ENCODE peak calls at places on chromosomes 5 and 9, in eight cellular contexts. N, J, C, F, P, Q, H and V are unnamed samples.

GRCh38 chr5:54390539-54391031 is 64.9 kb upstream of the HSPB3 start:
- DNase-seq in J (no peak), Q (no peak), P (no peak), C (no peak), F (no peak), N (no peak), H (no peak), V (peak; percentile 8)

GRCh38 chr9:127983847-127984289 is 3.1 kb upstream of the EEIG1 start:
- DNase-seq in J (no peak), P (no peak), F (no peak), H (no peak), C (no peak), Q (no peak), N (no peak), V (peak; percentile 87)

GRCh38 chr5:148687427-148687826 is 33.1 kb upstream of the HTR4 start:
- DNase-seq in J (no peak), N (peak; percentile 57), P (no peak), H (no peak), F (peak; percentile 42), C (no peak), Q (no peak), V (peak; percentile 4)

GRCh38 chr9:70566743-70567142 is 152.3 kb upstream of the KLF9 start:
- DNase-seq in P (no peak), H (no peak), J (no peak), Q (no peak), F (no peak), C (no peak), N (no peak), V (no peak)

GRCh38 chr5:174501461-174502069 is 222.8 kb upstream of the MSX2 start:
- DNase-seq in J (no peak), H (no peak), P (no peak), F (no peak), N (no peak), C (no peak), Q (no peak), V (no peak)

GRCh38 chr9:127904888-127905728 is 5.7 kb upstream of the ST6GALNAC6 start:
- DNase-seq in J (peak; percentile 80), N (no peak), C (no peak), P (no peak), H (peak; percentile 48), Q (no peak), F (no peak), V (peak; percentile 49)

GRCh38 chr9:16725066-16725465 is 145.4 kb downstream of the BNC2 start:
- DNase-seq in F (no peak), C (no peak), Q (no peak), J (no peak), N (no peak), H (no peak), P (no peak), V (no peak)

GRCh38 chr9:134190232-134191121 is 26.1 kb upstream of the RNU6ATAC start:
- DNase-seq in P (peak; percentile 9), J (no peak), F (no peak), Q (no peak), N (no peak), H (no peak), C (peak; percentile 65), V (no peak)

GRCh38 chr5:52725781-52726180 is 61.9 kb upstream of the ITGA1 start:
- DNase-seq in F (no peak), J (peak; percentile 29), Q (peak; percentile 36), H (no peak), C (no peak), N (no peak), P (no peak), V (no peak)

GRCh38 chr5:35183243-35183955 is 46.9 kb downstream of the PRLR start:
- DNase-seq in H (no peak), C (no peak), F (peak; percentile 79), Q (no peak), N (peak; percentile 65), P (peak; percentile 54), J (peak; percentile 56), V (no peak)

GRCh38 chr9:37295796-37296195 is 126.7 kb upstream of the GRHPR start:
- DNase-seq in F (no peak), N (no peak), C (no peak), Q (no peak), J (no peak), P (no peak), H (no peak), V (no peak)

GRCh38 chr9:112380771-112381181 is 868 bp downstream of the HSDL2 start:
- DNase-seq in H (no peak), C (no peak), N (peak; percentile 42), F (peak; percentile 47), P (no peak), Q (no peak), J (no peak), V (no peak)

GRCh38 chr9:26219961-26220360 is 541.7 kb upstream of the TUSC1 start:
- DNase-seq in H (no peak), N (no peak), P (no peak), C (no peak), J (no peak), Q (no peak), F (no peak), V (no peak)

GRCh38 chr9:23322392-23322791 is 503.6 kb downstream of the ELAVL2 start:
- DNase-seq in F (peak; percentile 8), C (no peak), N (no peak), P (no peak), H (no peak), Q (no peak), J (no peak), V (no peak)

GRCh38 chr5:89668821-89669220 is 740.7 kb downstream of the CETN3 start:
- DNase-seq in N (no peak), C (no peak), F (no peak), Q (no peak), J (no peak), P (no peak), H (no peak), V (no peak)

GRCh38 chr5:111063709-111064322 is 7.7 kb upstream of the TSLP start:
- DNase-seq in P (no peak), C (no peak), H (no peak), N (peak; percentile 31), J (no peak), Q (no peak), F (peak; percentile 49), V (no peak)

GRCh38 chr5:100004969-100005368 is 530.2 kb upstream of the FAM174A start:
- DNase-seq in F (no peak), P (no peak), Q (no peak), C (no peak), N (no peak), H (no peak), J (no peak), V (no peak)

GRCh38 chr9:109035684-109036423 is 22.6 kb upstream of the CTNNAL1 start:
- DNase-seq in H (no peak), J (no peak), F (peak; percentile 88), N (peak; percentile 90), C (no peak), Q (no peak), P (peak; percentile 39), V (no peak)

GRCh38 chr9:96232539-96233241 is 69.3 kb downstream of the HSD17B3 start:
- DNase-seq in C (no peak), J (peak; percentile 35), P (peak; percentile 78), N (peak; percentile 41), H (no peak), Q (peak; percentile 61), F (peak; percentile 69), V (no peak)

GRCh38 chr9:18438951-18439350 is 35.0 kb upstream of the ADAMTSL1 start:
- DNase-seq in N (no peak), Q (no peak), P (no peak), J (no peak), F (no peak), H (no peak), C (no peak), V (no peak)
- H3K4me3 ChIP-seq in N (no peak overlapping the region), Q (peak overlapping the region; percentile 50), P (peak overlapping the region; percentile 58), J (peak overlapping the region; percentile 24), F (peak overlapping the region; percentile 39), H (no peak overlapping the region), C (peak overlapping the region; percentile 28), V (no peak overlapping the region)

GRCh38 chr9:18358325-18358724 is 115.6 kb upstream of the ADAMTSL1 start:
- DNase-seq in P (no peak), F (peak; percentile 52), H (no peak), N (no peak), J (no peak), Q (no peak), C (no peak), V (no peak)

GRCh38 chr9:18362901-18363685 is 110.9 kb upstream of the ADAMTSL1 start:
- DNase-seq in H (no peak), C (no peak), Q (no peak), N (no peak), F (peak; percentile 35), J (peak; percentile 10), P (no peak), V (no peak)

GRCh38 chr9:18360005-18360404 is 113.9 kb upstream of the ADAMTSL1 start:
- DNase-seq in N (no peak), Q (no peak), F (no peak), C (no peak), H (no peak), J (no peak), P (no peak), V (no peak)

GRCh38 chr9:18359335-18359734 is 114.6 kb upstream of the ADAMTSL1 start:
- DNase-seq in F (peak; percentile 79), N (no peak), C (no peak), J (no peak), Q (no peak), H (no peak), P (no peak), V (no peak)

DNA sequence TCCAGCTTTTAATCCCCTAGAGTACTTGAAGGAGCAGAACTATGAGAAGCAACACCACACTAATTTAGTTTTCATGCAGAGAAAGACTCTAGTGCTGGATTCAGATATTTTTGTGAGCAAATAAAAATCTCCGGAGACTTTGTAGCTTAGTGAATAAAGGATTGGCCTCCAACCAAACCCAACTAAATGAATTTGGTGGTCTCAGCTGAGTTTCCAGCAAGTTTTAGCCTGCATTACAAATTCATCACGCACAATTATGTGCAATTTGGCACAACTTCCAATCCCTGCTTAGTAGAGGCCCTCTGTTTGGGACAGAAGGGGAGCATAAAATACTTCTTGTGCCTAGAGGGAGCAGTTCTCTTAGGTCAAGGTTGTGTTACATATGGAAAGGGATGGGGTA is 112.3 kb upstream of the ADAMTSL1 start:
- DNase-seq in C (no peak), H (no peak), N (no peak), Q (no peak), J (no peak), F (no peak), P (no peak), V (no peak)
- H3K4me3 ChIP-seq in C (no peak overlapping the region), H (no peak overlapping the region), N (no peak overlapping the region), Q (no peak overlapping the region), J (no peak overlapping the region), F (no peak overlapping the region), P (no peak overlapping the region), V (no peak overlapping the region)

DNA sequence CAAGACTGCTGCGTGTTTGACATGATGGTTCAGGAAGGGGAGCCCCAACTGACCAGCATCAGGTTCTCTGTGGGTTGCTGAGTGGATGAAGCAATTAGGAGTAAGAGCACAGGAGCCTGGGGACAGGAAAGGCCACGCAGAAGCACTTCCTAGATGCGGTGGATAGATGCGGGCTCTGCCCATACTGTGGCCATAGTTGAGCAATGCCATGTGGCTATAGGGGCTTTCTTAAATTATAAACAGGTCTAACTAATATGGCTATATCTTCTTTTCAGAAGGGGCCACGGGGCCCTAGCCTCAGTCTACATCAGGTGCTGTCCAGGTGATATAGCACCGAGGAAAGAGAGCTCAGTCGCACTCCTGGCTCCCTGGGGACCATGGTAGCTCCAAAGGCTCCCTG is 198.6 kb downstream of the GADD45G start:
- DNase-seq in H (no peak), C (no peak), P (no peak), Q (no peak), N (no peak), J (no peak), F (no peak), V (no peak)
- H3K4me3 ChIP-seq in H (no peak overlapping the region), C (no peak overlapping the region), P (no peak overlapping the region), Q (no peak overlapping the region), N (no peak overlapping the region), J (no peak overlapping the region), F (no peak overlapping the region), V (no peak overlapping the region)

GRCh38 chr9:35962126-35962906 is 4.4 kb upstream of the OR2S2 start:
- DNase-seq in P (no peak), Q (peak; percentile 34), F (peak; percentile 80), N (no peak), C (no peak), J (peak; percentile 37), H (no peak), V (no peak)
- H3K4me3 ChIP-seq in P (no peak overlapping the region), Q (peak overlapping the region; percentile 7), F (peak overlapping the region; percentile 46), N (no peak overlapping the region), C (no peak overlapping the region), J (no peak overlapping the region), H (no peak overlapping the region), V (no peak overlapping the region)